ENCODE peak calls at places on chromosomes 12 and 14, in ten cellular contexts. S is GM12865; V is mammary epithelial cell; L is spleen; Z is fibroblast of lung; H is cardiac fibroblast; B is CD8-positive, alpha-beta memory T cell; U is naive thymus-derived CD4-positive, alpha-beta T cell; K is HFF-Myc; Q is tibial nerve. E is an unnamed sample.
A peak's percentile ranks its signal among the peaks of the same experiment; 100 is the strongest.

GRCh38 chr14:59343585-59343984 is 121.6 kb downstream of the GPR135 start:
- DNase-seq in U (no peak), S (no peak), L (no peak), K (no peak), B (no peak), V (no peak), H (no peak), Q (no peak), Z (no peak), E (no peak)

GRCh38 chr14:101843665-101844064 is 82.2 kb downstream of the PPP2R5C start:
- DNase-seq in K (no peak), V (no peak), Q (no peak), U (peak; percentile 54), B (peak; percentile 48), H (no peak), L (peak; percentile 82), Z (no peak), S (peak; percentile 88), E (peak; percentile 24)

GRCh38 chr12:47991592-47991991 is 12.7 kb downstream of the COL2A1 start:
- DNase-seq in U (no peak), K (no peak), B (no peak), S (no peak), L (peak; percentile 64), V (no peak), Z (no peak), Q (no peak), H (no peak), E (no peak)

GRCh38 chr12:48903982-48904411 is 21.3 kb downstream of the FKBP11 start:
- DNase-seq in H (peak; percentile 89), Z (peak; percentile 86), K (peak; percentile 72), B (peak; percentile 73), Q (peak; percentile 41), V (peak; percentile 51), S (peak; percentile 85), U (peak; percentile 80), L (peak; percentile 88), E (peak; percentile 77)

GRCh38 chr14:47674546-47675238 is 713 bp downstream of the MDGA2 start:
- DNase-seq in K (no peak), S (no peak), B (no peak), H (no peak), U (no peak), Z (peak; percentile 6), L (peak; percentile 64), Q (no peak), V (no peak), E (no peak)

GRCh38 chr12:94769040-94769420 is 118.7 kb upstream of the TMCC3 start:
- DNase-seq in S (peak; percentile 84), H (no peak), Q (no peak), K (no peak), Z (no peak), U (no peak), L (no peak), B (no peak), V (no peak), E (no peak)

GRCh38 chr12:6193853-6194815 is 6.1 kb upstream of the CD9 start:
- DNase-seq in Q (no peak), L (no peak), U (no peak), B (no peak), Z (no peak), S (no peak), H (peak; percentile 39), K (no peak), V (no peak), E (no peak)

GRCh38 chr12:131834798-131835615 is 6.8 kb downstream of the MMP17 start:
- DNase-seq in Q (no peak), S (no peak), H (no peak), V (no peak), L (no peak), U (no peak), B (no peak), Z (no peak), K (no peak), E (no peak)

GRCh38 chr12:66232258-66232657 is 43.2 kb downstream of the IRAK3 start:
- DNase-seq in K (no peak), B (no peak), U (no peak), L (no peak), Z (no peak), S (peak; percentile 33), Q (no peak), H (no peak), V (no peak), E (no peak)

GRCh38 chr12:1836854-1837411 is 16.6 kb downstream of the LRTM2 start:
- DNase-seq in S (no peak), H (no peak), L (peak; percentile 66), B (no peak), U (no peak), K (no peak), Q (no peak), Z (no peak), V (no peak), E (no peak)

GRCh38 chr14:54220697-54221431 is 175.9 kb upstream of the CDKN3 start:
- DNase-seq in L (no peak), V (no peak), K (no peak), H (no peak), U (no peak), S (no peak), B (no peak), Z (no peak), Q (no peak), E (no peak)
- H3K4me3 ChIP-seq in L (no peak overlapping the region), V (no peak overlapping the region), K (no peak overlapping the region), H (no peak overlapping the region), U (no peak overlapping the region), S (no peak overlapping the region), B (no peak overlapping the region), Z (no peak overlapping the region), Q (peak overlapping the region; percentile 1), E (no peak overlapping the region)

GRCh38 chr12:46857486-46857885 is 31.7 kb upstream of the SLC38A4 start:
- DNase-seq in S (no peak), K (no peak), Z (no peak), B (no peak), V (no peak), U (no peak), H (no peak), Q (no peak), L (no peak), E (no peak)
- H3K4me3 ChIP-seq in S (no peak overlapping the region), K (no peak overlapping the region), Z (no peak overlapping the region), B (no peak overlapping the region), V (no peak overlapping the region), U (no peak overlapping the region), H (no peak overlapping the region), Q (no peak overlapping the region), L (no peak overlapping the region), E (no peak overlapping the region)

DNA sequence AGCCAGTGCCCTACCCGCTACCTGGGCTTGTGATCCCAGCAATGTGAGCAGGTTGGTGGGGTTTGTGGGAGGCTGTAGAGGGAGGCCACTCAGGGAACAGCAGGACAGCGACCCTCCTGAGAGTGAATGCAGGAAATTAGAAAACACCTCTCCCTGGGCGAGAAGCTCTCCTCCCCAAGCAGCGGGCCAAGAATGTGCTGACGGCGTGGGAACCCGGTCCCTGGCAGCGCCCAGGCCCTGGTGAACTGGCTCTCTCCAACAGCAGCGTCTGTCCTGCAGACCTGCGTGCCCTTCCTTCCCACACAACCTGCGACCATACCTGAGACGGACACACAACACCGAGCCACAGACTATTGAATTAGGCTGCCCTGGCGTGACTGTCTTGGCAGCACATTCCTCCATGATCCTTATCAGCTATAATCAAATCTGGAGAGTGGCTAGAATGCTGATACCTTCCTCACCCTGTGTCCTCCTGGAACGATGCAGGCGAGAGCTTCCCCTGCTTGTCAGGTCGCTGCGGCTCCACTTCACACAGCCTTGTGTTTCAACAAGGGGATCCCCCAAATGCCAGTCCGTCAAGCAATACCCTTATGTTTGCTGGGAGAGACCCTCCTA is 114.8 kb upstream of the GSC start:
- DNase-seq in V (no peak), H (no peak), S (no peak), L (peak; percentile 45), B (no peak), U (no peak), Q (no peak), Z (no peak), K (no peak), E (no peak)
- H3K4me3 ChIP-seq in V (no peak overlapping the region), H (no peak overlapping the region), S (no peak overlapping the region), L (no peak overlapping the region), B (no peak overlapping the region), U (no peak overlapping the region), Q (no peak overlapping the region), Z (no peak overlapping the region), K (no peak overlapping the region), E (no peak overlapping the region)

DNA sequence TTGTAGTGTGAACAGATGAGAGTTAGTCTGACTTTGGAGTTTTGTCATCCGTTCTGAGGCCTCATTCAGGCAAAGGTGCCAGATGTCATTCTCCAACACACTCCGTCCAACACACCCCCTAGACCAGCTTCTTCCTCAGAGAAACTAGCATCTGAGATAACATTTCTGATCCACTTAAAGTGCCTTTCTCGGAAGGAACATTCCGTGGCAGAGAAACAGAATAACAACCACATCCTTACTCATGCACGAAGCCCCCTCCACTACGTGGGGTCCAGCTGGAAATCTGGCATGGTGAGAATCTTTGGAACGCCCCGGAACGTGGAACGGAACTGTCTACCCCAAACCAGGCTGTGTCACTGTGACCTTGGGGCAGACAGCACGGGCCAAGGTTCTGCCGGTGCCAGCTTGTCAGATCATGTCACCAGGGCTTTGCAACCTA is 17.0 kb upstream of the BCL7A start:
- DNase-seq in B (no peak), V (no peak), Z (peak; percentile 29), S (no peak), Q (no peak), U (no peak), L (no peak), K (no peak), H (peak; percentile 32), E (no peak)
- H3K4me3 ChIP-seq in B (no peak overlapping the region), V (no peak overlapping the region), Z (no peak overlapping the region), S (no peak overlapping the region), Q (no peak overlapping the region), U (no peak overlapping the region), L (no peak overlapping the region), K (no peak overlapping the region), H (no peak overlapping the region), E (no peak overlapping the region)

GRCh38 chr12:110778801-110779577 is 36.3 kb upstream of the PPP1CC start:
- DNase-seq in K (no peak), H (no peak), Q (no peak), B (no peak), V (no peak), Z (no peak), L (no peak), U (no peak), S (no peak), E (no peak)
- H3K4me3 ChIP-seq in K (no peak overlapping the region), H (no peak overlapping the region), Q (no peak overlapping the region), B (no peak overlapping the region), V (no peak overlapping the region), Z (no peak overlapping the region), L (no peak overlapping the region), U (no peak overlapping the region), S (no peak overlapping the region), E (no peak overlapping the region)